ENCODE peak calls at places on chromosomes 1 and 21, in seven cellular contexts. D is SK-N-SH, K is K562, U is HCT116, H is HepG2, W is H1, M is GM12878. X is an unnamed sample.

GRCh38 chr1:119587328-119587727 is 60.7 kb downstream of the ZNF697 start:
- DNase-seq in D (no peak), K (no peak), U (no peak), H (peak), W (no peak), M (no peak), X (no peak)

GRCh38 chr1:183873642-183874041 is 68.7 kb downstream of the RGL1 start:
- DNase-seq in D (no peak), K (no peak), U (no peak), H (no peak), W (no peak), M (no peak), X (no peak)

GRCh38 chr1:2137257-2138121 is 57.1 kb downstream of the FAAP20 start:
- DNase-seq in D (no peak), K (no peak), U (no peak), H (peak), W (no peak), M (no peak), X (no peak)

GRCh38 chr1:228011721-228012311 is 5.0 kb downstream of the WNT3A start:
- DNase-seq in D (no peak), K (peak), U (no peak), H (no peak), W (no peak), M (no peak), X (no peak)

GRCh38 chr1:90501281-90501680 is 215.8 kb downstream of the BARHL2 start:
- DNase-seq in D (no peak), K (no peak), U (no peak), H (no peak), W (no peak), M (no peak), X (no peak)

GRCh38 chr1:162294015-162294414 is 82.6 kb downstream of the SPATA46 start:
- DNase-seq in D (no peak), K (no peak), U (no peak), H (no peak), W (no peak), M (no peak), X (no peak)

GRCh38 chr1:63955746-63956145 is 181.9 kb downstream of the ROR1 start:
- DNase-seq in D (no peak), K (no peak), U (no peak), H (no peak), W (no peak), M (no peak), X (no peak)

GRCh38 chr1:234918216-234918841 is 210.3 kb downstream of the TOMM20 start:
- DNase-seq in D (no peak), K (no peak), U (no peak), H (no peak), W (no peak), M (no peak), X (peak)

GRCh38 chr1:153488731-153489130 is 28.3 kb upstream of the S100A7 start:
- DNase-seq in D (no peak), K (no peak), U (no peak), H (no peak), W (no peak), M (no peak), X (no peak)

GRCh38 chr1:68919070-68919469 is 422.2 kb upstream of the DEPDC1 start:
- DNase-seq in D (no peak), K (no peak), U (no peak), H (no peak), W (no peak), M (no peak), X (no peak)

GRCh38 chr1:167262820-167263219 is 42.1 kb downstream of the POU2F1 start:
- DNase-seq in D (no peak), K (no peak), U (no peak), H (no peak), W (no peak), M (no peak), X (no peak)

GRCh38 chr21:41670056-41670805 is 96.6 kb downstream of the RIPK4 start:
- DNase-seq in D (no peak), K (no peak), U (no peak), H (no peak), W (no peak), M (no peak), X (no peak)

GRCh38 chr1:198486903-198487302 is 53.6 kb downstream of the ATP6V1G3 start:
- DNase-seq in D (no peak), K (no peak), U (no peak), H (no peak), W (no peak), M (no peak), X (no peak)

GRCh38 chr1:59730302-59730701 is 84.4 kb upstream of the HOOK1 start:
- DNase-seq in D (no peak), K (no peak), U (no peak), H (no peak), W (no peak), M (no peak), X (no peak)
- TF ChIP-seq JUND in D (peak), K (no peak), U (no peak), H (no peak), W (no peak), M (no peak), X (no peak)

DNA sequence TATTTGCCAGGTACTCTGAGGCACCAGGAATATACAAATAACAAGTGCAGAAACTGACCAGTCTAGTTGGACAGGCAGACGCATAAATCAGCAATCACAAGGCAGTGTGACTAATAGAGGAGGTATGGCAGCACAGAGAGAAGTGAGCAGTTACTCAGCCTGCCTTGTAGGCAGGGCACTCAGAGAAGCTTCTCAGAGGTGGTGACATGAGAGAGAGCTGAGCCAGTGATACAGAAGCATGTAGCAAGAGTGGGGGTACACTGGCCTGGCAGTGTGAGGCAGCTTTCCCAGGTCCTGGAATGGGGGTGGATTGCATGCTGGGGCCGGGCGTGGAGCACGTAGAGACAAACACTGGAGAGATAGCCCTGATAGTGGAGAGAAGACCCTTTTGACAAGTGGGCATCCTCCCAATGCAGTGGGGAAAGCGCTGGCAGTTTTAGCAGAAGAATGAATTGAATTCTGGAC is 7.8 kb downstream of the PHLDA3 start:
- DNase-seq in D (no peak), K (no peak), U (peak), H (peak), W (no peak), M (no peak), X (peak)
- TF ChIP-seq JUND in D (peak), K (peak), U (no peak), H (no peak), W (no peak), M (no peak), X (no peak)

GRCh38 chr1:80244366-80244765 is 1237.8 kb upstream of the ADGRL4 start:
- DNase-seq in D (no peak), K (no peak), U (no peak), H (no peak), W (no peak), M (no peak), X (no peak)
- TF ChIP-seq JUND in D (no peak), K (no peak), U (no peak), H (no peak), W (no peak), M (no peak), X (no peak)

DNA sequence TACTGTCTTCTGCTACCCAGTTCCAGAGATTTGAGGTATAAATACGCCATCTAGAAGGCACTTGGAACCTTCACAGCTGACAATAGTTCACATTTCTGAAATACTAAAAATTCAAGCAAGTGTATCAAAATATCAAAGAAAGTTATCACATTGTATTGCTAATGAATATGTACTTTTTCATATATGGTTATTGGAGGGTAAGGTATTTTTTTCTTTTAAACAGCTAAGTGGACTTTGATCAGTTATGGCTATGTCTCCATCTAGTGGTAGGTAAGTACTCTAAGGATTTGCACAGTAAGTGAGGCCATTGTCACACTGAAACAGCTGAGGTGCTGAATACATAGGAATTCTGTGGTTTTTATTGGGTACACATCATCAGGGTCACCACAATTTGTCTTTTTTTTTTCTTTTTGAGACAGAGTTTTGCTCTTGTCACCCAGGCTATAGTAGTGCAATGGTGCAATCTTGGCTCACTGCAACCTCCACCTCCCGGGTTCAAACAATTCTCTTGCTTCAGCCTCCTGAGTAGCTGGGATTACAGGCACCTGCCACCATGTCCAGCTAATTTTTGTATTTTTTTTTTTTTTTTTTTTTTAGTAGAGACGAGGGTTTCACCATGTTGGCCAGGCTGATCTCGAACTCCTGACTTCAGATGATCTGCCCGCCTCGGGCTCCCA is 49.1 kb upstream of the CR2 start:
- DNase-seq in D (peak), K (peak), U (peak), H (peak), W (no peak), M (no peak), X (peak)
- TF ChIP-seq JUND in D (no peak), K (no peak), U (no peak), H (no peak), W (no peak), M (no peak), X (no peak)